ENCODE peak calls at places on chromosome 9, in seven cellular contexts. X is HCT116, K is SK-N-SH, J is K562, E is GM12878, M is H1, Q is HepG2. Z is an unnamed sample.

GRCh38 chr9:124869986-124870560 is 8.1 kb downstream of the ARPC5L start:
- DNase-seq in Q (peak; percentile 49), K (no peak), J (peak; percentile 64), E (peak; percentile 61), X (no peak), M (no peak), Z (no peak)

GRCh38 chr9:89625721-89626687 is 21.2 kb downstream of the GADD45G start:
- DNase-seq in K (no peak), J (no peak), E (no peak), M (no peak), X (no peak), Q (peak; percentile 6), Z (no peak)

GRCh38 chr9:32449969-32450368 is 65.5 kb downstream of the ACO1 start:
- DNase-seq in Q (no peak), J (no peak), M (no peak), E (no peak), X (no peak), K (no peak), Z (no peak)

GRCh38 chr9:22129134-22129533 is 120.0 kb upstream of the CDKN2B start:
- DNase-seq in M (no peak), K (no peak), X (no peak), E (no peak), J (no peak), Q (no peak), Z (no peak)

GRCh38 chr9:98523231-98523901 is 185.4 kb downstream of the GABBR2 start:
- DNase-seq in K (no peak), Q (no peak), X (no peak), E (no peak), M (no peak), J (no peak), Z (peak; percentile 25)

GRCh38 chr9:131578016-131578415 is 32.7 kb downstream of the PRRT1B start:
- DNase-seq in E (no peak), X (no peak), K (no peak), M (no peak), Q (no peak), J (no peak), Z (no peak)

GRCh38 chr9:99239341-99240055 is 17.4 kb downstream of the SEC61B start:
- DNase-seq in K (no peak), X (no peak), M (no peak), Q (no peak), E (no peak), J (no peak), Z (no peak)

GRCh38 chr9:125996671-125997509 is 249.7 kb downstream of the PBX3 start:
- DNase-seq in K (peak; percentile 21), Q (no peak), J (no peak), E (no peak), M (no peak), X (no peak), Z (no peak)

GRCh38 chr9:109705515-109705914 is 74.5 kb upstream of the PALM2AKAP2 start:
- DNase-seq in X (peak; percentile 32), Q (peak; percentile 2), K (no peak), E (no peak), J (no peak), M (no peak), Z (peak; percentile 71)

GRCh38 chr9:122498883-122499288 is 11.7 kb upstream of the OR1J2 start:
- DNase-seq in X (peak; percentile 29), K (peak; percentile 45), Q (peak; percentile 24), J (peak; percentile 35), E (no peak), M (peak; percentile 25), Z (peak; percentile 91)

GRCh38 chr9:124000161-124000783 is 11.3 kb upstream of the LHX2 start:
- DNase-seq in J (no peak), X (no peak), E (no peak), K (no peak), M (no peak), Q (no peak), Z (no peak)

GRCh38 chr9:130034570-130034969 is 8.4 kb downstream of the FNBP1 start:
- DNase-seq in K (no peak), E (no peak), J (no peak), M (no peak), Q (no peak), X (no peak), Z (no peak)

GRCh38 chr9:130995399-130995941 is 13.5 kb upstream of the LAMC3 start:
- DNase-seq in E (no peak), M (no peak), K (peak; percentile 59), J (no peak), X (no peak), Q (no peak), Z (peak; percentile 25)

GRCh38 chr9:36284226-36284625 is 26.0 kb upstream of the GNE start:
- DNase-seq in X (no peak), E (no peak), Q (no peak), K (no peak), J (no peak), M (no peak), Z (no peak)

GRCh38 chr9:94250456-94250855 is 8.6 kb upstream of the ZNF169 start:
- DNase-seq in M (no peak), X (no peak), K (no peak), E (no peak), J (no peak), Q (no peak), Z (no peak)

GRCh38 chr9:135474915-135475314 is 4.7 kb upstream of the PPP1R26 start:
- DNase-seq in Q (peak; percentile 21), K (peak; percentile 83), E (no peak), J (peak; percentile 77), X (peak; percentile 19), M (no peak), Z (peak; percentile 67)

GRCh38 chr9:34809504-34810186 is 99.7 kb upstream of the CCL21 start:
- DNase-seq in M (peak; percentile 49), K (peak; percentile 78), J (peak; percentile 20), Q (no peak), E (no peak), X (no peak), Z (no peak)
- TF ChIP-seq JUND in M (no peak), K (no peak), J (no peak), Q (no peak), E (no peak), X (no peak), Z (no peak)

DNA sequence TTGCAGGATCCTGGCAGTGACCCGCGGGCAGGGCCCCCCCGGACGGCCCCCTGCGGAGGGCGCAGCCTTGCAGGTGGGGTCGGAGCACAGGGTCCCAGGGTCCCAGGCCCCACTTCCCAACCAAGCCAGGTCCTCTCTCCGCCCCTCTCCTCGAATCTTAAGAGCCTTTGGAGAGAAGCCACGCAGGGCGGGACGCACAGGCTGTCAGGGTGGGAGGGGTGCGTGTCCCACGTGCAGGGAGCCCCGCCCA is 18.4 kb upstream of the EGFL7 start:
- DNase-seq in E (no peak), M (no peak), X (no peak), Q (no peak), J (no peak), K (no peak), Z (no peak)
- TF ChIP-seq JUND in E (no peak), M (no peak), X (no peak), Q (no peak), J (no peak), K (no peak), Z (no peak)

GRCh38 chr9:20513126-20513913 is 109.0 kb downstream of the MLLT3 start:
- DNase-seq in X (no peak), K (no peak), E (no peak), J (no peak), Q (no peak), M (no peak), Z (no peak)

GRCh38 chr9:20511680-20512079 is 110.6 kb downstream of the MLLT3 start:
- DNase-seq in K (no peak), M (no peak), E (no peak), Q (no peak), X (no peak), J (no peak), Z (no peak)

GRCh38 chr9:20509464-20509863 is 112.8 kb downstream of the MLLT3 start:
- DNase-seq in M (no peak), Q (no peak), E (no peak), X (no peak), J (no peak), K (no peak), Z (no peak)

GRCh38 chr9:20512636-20513035 is 109.7 kb downstream of the MLLT3 start:
- DNase-seq in E (no peak), Q (no peak), X (no peak), J (no peak), M (no peak), K (no peak), Z (no peak)

DNA sequence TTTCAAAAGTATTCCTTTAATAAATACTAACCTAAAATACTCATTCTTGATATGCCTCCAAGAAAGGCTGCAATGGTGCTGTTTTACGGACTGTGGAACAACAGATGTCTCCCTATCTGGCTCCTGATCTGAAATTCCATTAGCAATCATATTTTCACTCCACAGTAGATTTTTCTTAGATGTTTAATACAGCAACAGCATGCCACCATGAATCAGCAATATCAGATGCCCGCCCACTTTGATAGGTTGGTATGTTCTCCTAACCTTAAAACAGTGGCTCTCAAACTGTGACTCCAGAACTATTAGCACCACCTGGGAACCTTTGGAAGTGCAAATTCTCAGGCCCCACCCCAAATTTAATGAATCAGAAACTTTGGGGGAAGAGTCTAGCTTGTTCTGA is 110.2 kb downstream of the MLLT3 start:
- DNase-seq in X (no peak), E (no peak), J (no peak), Q (no peak), K (no peak), M (no peak), Z (no peak)
- TF ChIP-seq JUND in X (no peak), E (no peak), J (no peak), Q (no peak), K (peak; percentile 79), M (no peak), Z (no peak)

GRCh38 chr9:128159784-128160602 is at the start of gene BBLN:
- DNase-seq in K (peak; percentile 100), Q (peak; percentile 84), M (peak; percentile 80), X (peak; percentile 88), E (peak; percentile 50), J (peak; percentile 100), Z (peak; percentile 98)

GRCh38 chr9:128163027-128163515 is 3.0 kb downstream of the BBLN start:
- DNase-seq in M (no peak), E (no peak), J (no peak), Q (no peak), X (no peak), K (no peak), Z (no peak)

GRCh38 chr9:128159073-128159783 is 837 bp upstream of the BBLN start:
- DNase-seq in E (peak; percentile 37), K (no peak), Q (peak; percentile 43), X (peak; percentile 18), M (no peak), J (peak; percentile 77), Z (no peak)

GRCh38 chr9:128162215-128163026 is 2.4 kb downstream of the BBLN start:
- DNase-seq in J (no peak), E (no peak), M (no peak), K (no peak), X (no peak), Q (no peak), Z (no peak)

GRCh38 chr9:128160603-128160987 is 530 bp downstream of the BBLN start:
- DNase-seq in E (no peak), K (peak; percentile 67), Q (no peak), J (peak; percentile 81), X (no peak), M (no peak), Z (peak; percentile 41)
- TF ChIP-seq JUND in E (no peak), K (no peak), Q (no peak), J (no peak), X (no peak), M (no peak), Z (no peak)

GRCh38 chr9:134175808-134176598 is 11.6 kb upstream of the RNU6ATAC start:
- DNase-seq in E (no peak), M (no peak), K (peak; percentile 76), X (no peak), J (no peak), Q (peak; percentile 44), Z (no peak)
- TF ChIP-seq JUND in E (no peak), M (no peak), K (no peak), X (no peak), J (no peak), Q (no peak), Z (no peak)

GRCh38 chr9:86720893-86721698 is 226.2 kb downstream of the GAS1 start:
- DNase-seq in Q (no peak), J (no peak), E (no peak), M (no peak), K (no peak), X (no peak), Z (peak; percentile 18)
- TF ChIP-seq JUND in Q (no peak), J (no peak), E (no peak), M (no peak), K (no peak), X (no peak), Z (no peak)

Z was measured in T47D.